ENCODE peak calls at places on chromosomes 3 and 15, in eight cellular contexts. G, S, V, F, Q, E, W and O are unnamed samples.

GRCh38 chr15:66145242-66146182 is 108.0 kb downstream of the MEGF11 start:
- DNase-seq in W (no peak), E (no peak), V (no peak), G (no peak), S (no peak), F (no peak), Q (no peak), O (no peak)

GRCh38 chr3:107523361-107524213 is 825 bp downstream of the BBX start:
- DNase-seq in E (no peak), W (peak; percentile 69), G (peak; percentile 48), Q (peak; percentile 68), S (peak; percentile 31), F (peak; percentile 56), V (peak; percentile 33), O (peak; percentile 76)

GRCh38 chr15:92690370-92690769 is 34.8 kb upstream of the FAM174B start:
- DNase-seq in Q (no peak), G (no peak), W (no peak), F (no peak), V (no peak), E (no peak), S (no peak), O (no peak)

GRCh38 chr3:23728651-23729117 is 77.1 kb upstream of the UBE2E1 start:
- DNase-seq in S (no peak), V (peak; percentile 72), W (no peak), F (no peak), G (peak; percentile 36), E (no peak), Q (no peak), O (peak; percentile 18)

GRCh38 chr3:51982352-51982837 is 940 bp upstream of the ACY1 start:
- DNase-seq in W (no peak), V (no peak), S (no peak), G (no peak), E (no peak), F (no peak), Q (no peak), O (peak; percentile 33)

GRCh38 chr3:78728406-78729145 is 1039.2 kb downstream of the ROBO1 start:
- DNase-seq in W (no peak), F (peak; percentile 77), E (no peak), S (no peak), Q (peak; percentile 96), G (peak; percentile 84), V (peak; percentile 56), O (peak; percentile 89)

GRCh38 chr15:40511093-40511471 is 40.3 kb downstream of the CHST14 start:
- DNase-seq in W (no peak), V (no peak), G (no peak), E (no peak), S (no peak), Q (no peak), F (no peak), O (peak; percentile 23)

GRCh38 chr15:94586099-94586498 is 354.7 kb downstream of the MCTP2 start:
- DNase-seq in Q (no peak), V (no peak), G (no peak), F (no peak), E (no peak), S (no peak), W (no peak), O (no peak)

GRCh38 chr15:68739390-68740075 is 81.2 kb downstream of the ANP32A start:
- DNase-seq in G (no peak), V (no peak), W (peak; percentile 56), S (no peak), F (no peak), Q (no peak), E (no peak), O (no peak)

GRCh38 chr3:14082108-14082657 is 42.5 kb downstream of the CHCHD4 start:
- DNase-seq in G (no peak), F (no peak), S (no peak), Q (no peak), E (peak; percentile 12), W (no peak), V (no peak), O (no peak)

GRCh38 chr3:4581905-4582611 is 88.9 kb downstream of the ITPR1 start:
- DNase-seq in V (no peak), G (no peak), W (no peak), F (no peak), Q (no peak), E (no peak), S (no peak), O (no peak)

GRCh38 chr3:125151437-125151806 is 61.1 kb downstream of the SLC12A8 start:
- DNase-seq in E (no peak), W (no peak), V (no peak), Q (no peak), F (no peak), S (no peak), G (no peak), O (no peak)

GRCh38 chr3:125154800-125155269 is 57.7 kb downstream of the SLC12A8 start:
- DNase-seq in V (no peak), E (no peak), F (no peak), W (no peak), Q (no peak), G (no peak), S (no peak), O (no peak)

GRCh38 chr3:125156491-125156890 is 56.1 kb downstream of the SLC12A8 start:
- DNase-seq in E (no peak), V (no peak), G (no peak), S (no peak), W (no peak), Q (no peak), F (no peak), O (no peak)

GRCh38 chr3:125151916-125152315 is 60.6 kb downstream of the SLC12A8 start:
- DNase-seq in W (peak; percentile 22), G (no peak), E (no peak), V (peak; percentile 41), S (no peak), F (no peak), Q (no peak), O (no peak)

DNA sequence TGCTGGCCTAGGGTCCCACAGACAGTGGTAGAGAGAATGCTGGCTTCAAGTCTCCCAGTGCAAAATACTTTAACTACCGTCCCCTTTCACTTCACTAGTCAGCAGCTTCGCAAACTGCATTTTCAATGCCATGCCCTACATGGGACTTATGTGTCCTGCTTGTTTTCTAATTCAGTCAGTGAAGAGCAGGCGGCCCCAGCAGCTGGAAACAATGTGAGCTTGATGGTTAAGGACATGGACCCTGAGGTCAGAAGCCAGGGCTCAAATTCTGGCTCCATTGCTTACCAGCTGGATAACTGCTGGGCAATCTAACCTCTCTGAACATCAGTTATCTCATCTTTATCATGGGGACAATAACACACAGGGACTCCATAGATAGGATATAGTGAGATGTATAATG is 58.4 kb downstream of the SLC12A8 start:
- DNase-seq in F (no peak), W (no peak), V (no peak), Q (no peak), S (no peak), E (no peak), G (no peak), O (no peak)
- H3K4me1 ChIP-seq in F (peaks cover 5% of the 10 kb centered on the region), W (no peaks in the 10 kb centered on the region), V (peaks cover 3% of the 10 kb centered on the region), Q (peaks cover 3% of the 10 kb centered on the region), S (no peaks in the 10 kb centered on the region), E (peaks cover 27% of the 10 kb centered on the region), G (no peaks in the 10 kb centered on the region), O (peaks cover 34% of the 10 kb centered on the region)

DNA sequence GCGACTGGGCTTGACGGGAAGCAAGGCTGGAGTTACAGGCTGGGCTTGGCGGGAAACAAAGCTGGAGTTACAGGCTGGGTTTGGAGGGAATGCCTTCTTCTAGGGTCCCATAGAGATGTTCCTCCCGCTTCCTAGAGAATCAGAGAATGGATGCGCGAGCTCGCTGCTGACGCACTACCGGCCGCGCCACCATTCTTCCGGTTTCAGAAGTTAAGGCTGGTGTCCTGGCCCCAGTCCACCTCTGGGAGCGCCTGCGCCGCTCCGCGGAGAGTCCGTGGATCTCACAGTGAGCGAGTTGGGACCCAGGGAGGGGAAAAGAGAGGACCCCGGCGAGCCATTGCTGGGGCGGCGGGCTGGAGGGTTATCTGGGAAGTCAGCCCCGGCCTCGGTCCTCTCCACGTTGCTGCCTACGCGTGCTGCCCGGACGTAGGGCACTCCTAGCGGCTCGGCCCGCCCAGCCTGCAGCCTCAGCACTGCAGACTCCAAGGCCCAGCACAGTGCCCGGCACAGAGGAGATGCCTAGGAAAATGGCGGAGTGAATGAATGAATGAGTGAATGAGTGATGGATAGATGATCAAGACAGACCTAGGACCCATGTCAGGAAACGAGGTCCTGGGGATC is at the start of gene ZNF502:
- DNase-seq in G (peak; percentile 97), Q (peak; percentile 77), E (no peak), S (peak; percentile 17), V (peak; percentile 84), F (peak; percentile 91), W (peak; percentile 85), O (peak; percentile 89)
- H3K9me3 ChIP-seq in G (no peaks in the 10 kb centered on the region), Q (no peaks in the 10 kb centered on the region), E (peaks cover 14% of the 10 kb centered on the region), S (peaks cover 9% of the 10 kb centered on the region), V (peaks cover 25% of the 10 kb centered on the region), F (no peaks in the 10 kb centered on the region), W (peaks cover 2% of the 10 kb centered on the region), O (no peaks in the 10 kb centered on the region)

GRCh38 chr15:25418202-25418601 is 20.6 kb downstream of the UBE3A start:
- DNase-seq in F (no peak), G (no peak), W (no peak), Q (no peak), V (no peak), S (no peak), E (no peak), O (no peak)

GRCh38 chr15:25424073-25424472 is 14.8 kb downstream of the UBE3A start:
- DNase-seq in G (no peak), V (no peak), E (no peak), W (no peak), F (no peak), S (no peak), Q (no peak), O (no peak)

GRCh38 chr15:25417604-25418003 is 21.2 kb downstream of the UBE3A start:
- DNase-seq in V (no peak), W (no peak), F (no peak), E (no peak), Q (no peak), S (no peak), G (no peak), O (no peak)

GRCh38 chr15:25426896-25427610 is 11.8 kb downstream of the UBE3A start:
- DNase-seq in G (no peak), S (no peak), E (no peak), W (peak; percentile 20), F (no peak), Q (no peak), V (no peak), O (no peak)

GRCh38 chr15:25422021-25422420 is 16.8 kb downstream of the UBE3A start:
- DNase-seq in F (no peak), E (no peak), Q (no peak), S (no peak), V (no peak), W (peak; percentile 36), G (no peak), O (no peak)
- H3K4me1 ChIP-seq in F (peaks cover 2% of the 10 kb centered on the region), E (peaks cover 7% of the 10 kb centered on the region), Q (no peaks in the 10 kb centered on the region), S (peaks cover 6% of the 10 kb centered on the region), V (peaks cover 2% of the 10 kb centered on the region), W (peaks cover under 1% of the 10 kb centered on the region), G (no peaks in the 10 kb centered on the region), O (no peaks in the 10 kb centered on the region)

DNA sequence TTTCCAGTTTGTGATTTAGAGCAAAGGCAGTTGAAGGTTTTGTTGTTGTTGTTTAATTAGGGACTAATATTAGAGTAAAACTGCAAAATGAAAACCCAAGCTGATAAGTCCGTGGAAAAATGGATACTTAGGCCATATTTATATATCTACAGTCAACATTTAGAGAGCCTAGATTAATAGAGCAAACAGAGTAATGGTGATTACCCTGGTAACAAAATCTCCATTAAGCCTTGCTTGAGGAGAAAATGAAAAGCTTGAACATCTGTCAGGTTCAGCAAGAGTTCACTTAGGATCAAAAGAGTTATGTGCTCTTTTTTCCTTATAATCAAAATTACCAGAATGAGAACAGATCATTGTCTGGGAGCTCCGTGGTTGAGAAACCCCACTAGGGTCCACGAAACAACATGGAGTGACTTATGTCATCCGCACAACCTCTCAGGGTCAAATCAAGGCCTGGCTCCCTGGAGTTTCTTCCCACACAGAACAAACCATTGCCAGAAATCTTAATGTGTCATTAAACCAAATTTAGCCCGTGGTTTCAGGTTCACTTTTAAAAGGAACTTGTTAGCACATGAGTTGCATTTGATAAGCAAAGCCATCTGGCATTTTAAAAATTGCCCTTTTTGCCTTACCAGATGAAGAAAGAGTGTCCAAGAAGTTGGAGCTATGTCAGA is 381.2 kb downstream of the GABRB3 start:
- DNase-seq in S (no peak), Q (no peak), F (no peak), V (no peak), W (no peak), E (no peak), G (no peak), O (no peak)
- H3K9me3 ChIP-seq in S (no peaks in the 10 kb centered on the region), Q (peaks cover 69% of the 10 kb centered on the region), F (no peaks in the 10 kb centered on the region), V (peaks cover 28% of the 10 kb centered on the region), W (peaks cover 14% of the 10 kb centered on the region), E (no peaks in the 10 kb centered on the region), G (no peaks in the 10 kb centered on the region), O (no peaks in the 10 kb centered on the region)